ENCODE peak calls at places on chromosomes 12 and 14, in five cellular contexts. One of them, this sample, is unnamed.

GRCh38 chr14:59107819-59108218 is 80.6 kb upstream of the DAAM1 start:
- DNase-seq in GM23338: no peak
- DNase-seq in PC-3: no peak
- DNase-seq in tibial artery: no peak
- DNase-seq in cardiac muscle cell: no peak
- DNase-seq in this sample: no peak

GRCh38 chr12:65594373-65594772 is 229.9 kb upstream of the HMGA2 start:
- DNase-seq in GM23338: peak; percentile 51
- DNase-seq in PC-3: no peak
- DNase-seq in tibial artery: no peak
- DNase-seq in cardiac muscle cell: no peak
- DNase-seq in this sample: no peak

GRCh38 chr12:51871126-51871525 is 16.8 kb upstream of the ANKRD33 start:
- DNase-seq in GM23338: no peak
- DNase-seq in PC-3: no peak
- DNase-seq in tibial artery: no peak
- DNase-seq in cardiac muscle cell: no peak
- DNase-seq in this sample: no peak

GRCh38 chr12:645563-646071 is 17.6 kb downstream of the NINJ2 start:
- DNase-seq in GM23338: no peak
- DNase-seq in PC-3: peak; percentile 46
- DNase-seq in tibial artery: peak; percentile 82
- DNase-seq in cardiac muscle cell: peak; percentile 26
- DNase-seq in this sample: no peak

GRCh38 chr14:103878180-103878579 is 30.8 kb upstream of the PPP1R13B start:
- DNase-seq in GM23338: no peak
- DNase-seq in PC-3: no peak
- DNase-seq in tibial artery: no peak
- DNase-seq in cardiac muscle cell: no peak
- DNase-seq in this sample: no peak

GRCh38 chr14:95233702-95234241 is 76.4 kb upstream of the DICER1 start:
- DNase-seq in GM23338: no peak
- DNase-seq in PC-3: no peak
- DNase-seq in tibial artery: no peak
- DNase-seq in cardiac muscle cell: no peak
- DNase-seq in this sample: peak; percentile 69

GRCh38 chr14:95547626-95548327 is 12.9 kb downstream of the GLRX5 start:
- DNase-seq in GM23338: peak; percentile 41
- DNase-seq in PC-3: peak; percentile 67
- DNase-seq in tibial artery: no peak
- DNase-seq in cardiac muscle cell: no peak
- DNase-seq in this sample: no peak

GRCh38 chr12:26226629-26227375 is 31.4 kb downstream of the SSPN start:
- DNase-seq in GM23338: peak; percentile 84
- DNase-seq in PC-3: peak; percentile 41
- DNase-seq in tibial artery: peak; percentile 66
- DNase-seq in cardiac muscle cell: peak; percentile 55
- DNase-seq in this sample: peak; percentile 65

GRCh38 chr14:24171422-24172260 is at the start of gene REC8:
- DNase-seq in GM23338: peak; percentile 100
- DNase-seq in PC-3: no peak
- DNase-seq in tibial artery: peak; percentile 81
- DNase-seq in cardiac muscle cell: peak; percentile 91
- DNase-seq in this sample: peak; percentile 80

GRCh38 chr14:82655770-82656169 is 1122.1 kb upstream of the SEL1L start:
- DNase-seq in GM23338: no peak
- DNase-seq in PC-3: no peak
- DNase-seq in tibial artery: no peak
- DNase-seq in cardiac muscle cell: no peak
- DNase-seq in this sample: no peak

GRCh38 chr12:31928246-31929139 is 30.7 kb upstream of the RESF1 start:
- DNase-seq in GM23338: no peak
- DNase-seq in PC-3: no peak
- DNase-seq in tibial artery: no peak
- DNase-seq in cardiac muscle cell: no peak
- DNase-seq in this sample: no peak

GRCh38 chr12:79547044-79547734 is 143.6 kb downstream of the PAWR start:
- DNase-seq in GM23338: peak; percentile 98
- DNase-seq in PC-3: peak; percentile 98
- DNase-seq in tibial artery: no peak
- DNase-seq in cardiac muscle cell: peak; percentile 46
- DNase-seq in this sample: no peak

GRCh38 chr14:102848830-102849521 is 71.7 kb downstream of the TRAF3 start:
- DNase-seq in GM23338: no peak
- DNase-seq in PC-3: no peak
- DNase-seq in tibial artery: no peak
- DNase-seq in cardiac muscle cell: no peak
- DNase-seq in this sample: peak; percentile 34

GRCh38 chr12:65025070-65025469 is 96.0 kb downstream of the WIF1 start:
- DNase-seq in GM23338: no peak
- DNase-seq in PC-3: no peak
- DNase-seq in tibial artery: no peak
- DNase-seq in cardiac muscle cell: no peak
- DNase-seq in this sample: no peak

GRCh38 chr14:93031505-93032300 is 84.0 kb downstream of the ITPK1 start:
- DNase-seq in GM23338: no peak
- DNase-seq in PC-3: no peak
- DNase-seq in tibial artery: no peak
- DNase-seq in cardiac muscle cell: no peak
- DNase-seq in this sample: no peak

GRCh38 chr12:126976574-126976973 is 1290.4 kb upstream of the TMEM132C start:
- DNase-seq in GM23338: no peak
- DNase-seq in PC-3: no peak
- DNase-seq in tibial artery: no peak
- DNase-seq in cardiac muscle cell: no peak
- DNase-seq in this sample: no peak

GRCh38 chr14:102474934-102475333 is 34.6 kb downstream of the ANKRD9 start:
- DNase-seq in GM23338: no peak
- DNase-seq in PC-3: no peak
- DNase-seq in tibial artery: no peak
- DNase-seq in cardiac muscle cell: no peak
- DNase-seq in this sample: peak; percentile 89

GRCh38 chr12:52005903-52006703 is 643 bp upstream of the TAMALIN start:
- DNase-seq in GM23338: peak; percentile 73
- DNase-seq in PC-3: no peak
- DNase-seq in tibial artery: peak; percentile 85
- DNase-seq in cardiac muscle cell: peak; percentile 21
- DNase-seq in this sample: peak; percentile 65

GRCh38 chr12:102438047-102438822 is 42.1 kb downstream of the IGF1 start:
- DNase-seq in GM23338: no peak
- DNase-seq in PC-3: no peak
- DNase-seq in tibial artery: no peak
- DNase-seq in cardiac muscle cell: no peak
- DNase-seq in this sample: no peak

GRCh38 chr14:95070748-95071435 is 86.4 kb downstream of the DICER1 start:
- DNase-seq in GM23338: no peak
- DNase-seq in PC-3: no peak
- DNase-seq in tibial artery: no peak
- DNase-seq in cardiac muscle cell: no peak
- DNase-seq in this sample: no peak

GRCh38 chr14:68789798-68790655 is 2.8 kb downstream of the ZFP36L1 start:
- DNase-seq in GM23338: peak; percentile 18
- DNase-seq in PC-3: no peak
- DNase-seq in tibial artery: peak; percentile 73
- DNase-seq in cardiac muscle cell: no peak
- DNase-seq in this sample: peak; percentile 40

GRCh38 chr14:25042362-25043299 is 7.3 kb downstream of the STXBP6 start:
- DNase-seq in GM23338: peak; percentile 80
- DNase-seq in PC-3: peak; percentile 24
- DNase-seq in tibial artery: no peak
- DNase-seq in cardiac muscle cell: peak; percentile 38
- DNase-seq in this sample: peak; percentile 28

GRCh38 chr14:75162631-75163030 is 13.8 kb downstream of the TMED10 start:
- DNase-seq in GM23338: peak; percentile 46
- DNase-seq in PC-3: no peak
- DNase-seq in tibial artery: no peak
- DNase-seq in cardiac muscle cell: no peak
- DNase-seq in this sample: no peak

GRCh38 chr12:64946132-64946829 is 121.8 kb downstream of the TBC1D30 start:
- DNase-seq in GM23338: no peak
- DNase-seq in PC-3: no peak
- DNase-seq in tibial artery: no peak
- DNase-seq in cardiac muscle cell: peak; percentile 48
- DNase-seq in this sample: no peak

GRCh38 chr12:54360717-54361456 is 3.4 kb downstream of the GPR84 start:
- DNase-seq in GM23338: peak; percentile 97
- DNase-seq in PC-3: peak; percentile 86
- DNase-seq in tibial artery: peak; percentile 81
- DNase-seq in cardiac muscle cell: peak; percentile 92
- DNase-seq in this sample: peak; percentile 82

GRCh38 chr12:103470664-103471063 is 25.1 kb downstream of the C12orf42 start:
- DNase-seq in GM23338: no peak
- DNase-seq in PC-3: peak; percentile 45
- DNase-seq in tibial artery: no peak
- DNase-seq in cardiac muscle cell: no peak
- DNase-seq in this sample: no peak

GRCh38 chr14:91511014-91511466 is 930 bp upstream of the PPP4R3A start:
- DNase-seq in GM23338: peak; percentile 43
- DNase-seq in PC-3: peak; percentile 15
- DNase-seq in tibial artery: no peak
- DNase-seq in cardiac muscle cell: no peak
- DNase-seq in this sample: no peak

GRCh38 chr14:24954037-24954696 is 95.8 kb downstream of the STXBP6 start:
- DNase-seq in GM23338: no peak
- DNase-seq in PC-3: no peak
- DNase-seq in tibial artery: no peak
- DNase-seq in cardiac muscle cell: no peak
- DNase-seq in this sample: no peak

GRCh38 chr14:57089901-57090300 is 178.8 kb downstream of the EXOC5 start:
- DNase-seq in GM23338: no peak
- DNase-seq in PC-3: no peak
- DNase-seq in tibial artery: no peak
- DNase-seq in cardiac muscle cell: no peak
- DNase-seq in this sample: no peak

GRCh38 chr14:23577004-23577681 is 1.4 kb downstream of the JPH4 start:
- DNase-seq in GM23338: peak; percentile 71
- DNase-seq in PC-3: no peak
- DNase-seq in tibial artery: no peak
- DNase-seq in cardiac muscle cell: peak; percentile 52
- DNase-seq in this sample: no peak

DNA sequence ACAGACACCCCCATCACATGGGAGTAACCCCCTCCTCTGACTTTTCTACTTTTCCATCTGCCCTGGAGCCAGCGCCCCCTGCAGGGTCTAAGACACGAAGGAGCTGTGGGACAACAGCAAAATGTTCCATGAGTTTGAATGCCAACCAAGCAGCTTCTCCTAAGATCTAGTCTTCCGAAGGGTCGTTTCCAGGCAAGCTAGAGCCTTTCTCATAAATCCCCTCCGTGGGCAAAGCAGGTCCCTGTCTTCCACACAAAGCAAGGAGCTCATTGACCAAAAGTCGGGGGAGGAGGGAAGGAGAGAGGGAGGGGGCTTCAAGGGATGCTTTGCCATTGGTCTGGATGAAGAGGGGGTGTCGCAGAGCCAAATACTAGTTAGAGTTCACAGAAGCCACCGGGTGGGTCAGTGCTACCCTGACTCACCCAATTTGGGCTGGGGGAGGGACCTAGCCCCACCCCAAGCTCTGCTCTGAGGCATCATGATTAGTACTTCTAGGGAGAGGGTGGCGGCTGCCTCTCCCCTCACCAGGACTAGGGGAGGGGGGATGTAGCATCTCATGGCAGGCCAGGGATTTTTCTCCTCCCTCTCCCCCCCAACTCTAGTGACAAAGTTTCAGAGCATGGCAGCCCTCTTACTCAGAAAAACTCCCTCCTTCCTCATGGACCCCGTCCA is 1.6 kb downstream of the MSI1 start:
- DNase-seq in GM23338: peak; percentile 85
- DNase-seq in PC-3: no peak
- DNase-seq in tibial artery: no peak
- DNase-seq in cardiac muscle cell: peak; percentile 62
- DNase-seq in this sample: no peak
- H3K27me3 ChIP-seq in GM23338: peaks cover 47% of the 10 kb centered on the region
- H3K27me3 ChIP-seq in PC-3: peaks cover 45% of the 10 kb centered on the region
- H3K27me3 ChIP-seq in tibial artery: peaks cover 64% of the 10 kb centered on the region
- H3K27me3 ChIP-seq in cardiac muscle cell: no peaks in the 10 kb centered on the region
- H3K27me3 ChIP-seq in this sample: peaks cover 34% of the 10 kb centered on the region

DNA sequence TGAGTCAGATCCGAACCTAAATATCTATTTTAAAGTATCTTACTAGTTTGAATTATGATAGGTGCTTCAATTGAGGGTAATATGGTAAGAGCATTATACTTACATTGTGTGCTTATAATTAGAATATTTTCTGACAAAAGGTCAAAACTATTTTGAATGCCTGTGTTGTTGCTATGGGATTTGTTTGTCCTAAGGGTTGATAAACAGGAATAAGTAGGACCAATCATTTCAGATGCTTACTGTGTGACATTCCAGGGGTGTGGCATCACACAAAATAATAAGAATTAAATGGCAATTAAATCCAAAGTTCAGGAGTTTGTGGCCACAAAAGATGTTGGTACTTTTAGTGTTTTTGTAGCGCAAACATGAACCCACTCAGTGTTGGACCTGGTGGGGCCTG is 256.2 kb upstream of the DDHD1 start:
- DNase-seq in GM23338: no peak
- DNase-seq in PC-3: no peak
- DNase-seq in tibial artery: no peak
- DNase-seq in cardiac muscle cell: no peak
- DNase-seq in this sample: no peak
- H3K4me1 ChIP-seq in GM23338: no peaks in the 10 kb centered on the region
- H3K4me1 ChIP-seq in PC-3: no peaks in the 10 kb centered on the region
- H3K4me1 ChIP-seq in tibial artery: no peaks in the 10 kb centered on the region
- H3K4me1 ChIP-seq in cardiac muscle cell: no peaks in the 10 kb centered on the region
- H3K4me1 ChIP-seq in this sample: peaks cover 4% of the 10 kb centered on the region

DNA sequence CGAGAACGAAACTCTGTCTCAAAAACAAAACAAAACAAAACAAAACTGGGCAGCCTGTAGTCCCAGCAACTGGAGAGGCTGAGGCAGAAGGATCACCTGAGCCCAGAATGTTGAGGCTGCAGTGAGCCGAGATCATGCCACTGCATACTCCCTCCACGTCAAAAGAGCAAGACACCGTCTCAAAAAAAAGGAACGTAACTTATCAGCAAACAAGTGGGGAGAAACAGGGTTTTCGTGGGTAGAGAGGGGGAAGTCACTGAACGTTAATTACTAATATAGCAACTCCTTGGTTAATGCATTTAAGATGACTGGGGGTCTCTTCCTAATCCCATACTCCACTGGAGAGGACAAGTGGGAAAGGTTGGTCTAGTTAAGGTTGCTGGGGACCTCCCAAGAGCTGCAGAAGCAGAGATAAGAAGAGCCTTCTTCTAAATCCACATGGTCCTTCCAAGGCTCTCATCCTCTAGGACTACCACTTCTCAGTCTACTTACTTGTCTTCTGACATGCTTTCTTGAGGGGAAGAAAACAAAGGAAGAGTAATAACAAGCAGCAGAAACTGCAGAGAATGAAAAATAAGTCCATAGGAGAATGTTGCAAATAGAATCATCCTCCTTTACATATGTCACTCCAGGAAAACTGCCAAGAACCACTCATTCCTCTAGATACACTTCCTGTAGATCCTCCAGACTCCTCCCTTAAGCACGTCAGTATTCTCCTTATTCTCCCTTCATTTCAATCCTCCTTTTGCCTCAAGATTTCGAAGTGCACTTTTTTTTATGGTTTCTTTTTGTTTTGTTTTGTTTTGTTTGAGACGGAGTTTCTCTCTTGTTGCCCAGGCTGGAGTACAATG is 5.8 kb downstream of the NUMB start:
- DNase-seq in GM23338: no peak
- DNase-seq in PC-3: peak; percentile 95
- DNase-seq in tibial artery: no peak
- DNase-seq in cardiac muscle cell: no peak
- DNase-seq in this sample: no peak
- H3K27me3 ChIP-seq in GM23338: no peaks in the 10 kb centered on the region
- H3K27me3 ChIP-seq in PC-3: no peaks in the 10 kb centered on the region
- H3K27me3 ChIP-seq in tibial artery: no peaks in the 10 kb centered on the region
- H3K27me3 ChIP-seq in cardiac muscle cell: no peaks in the 10 kb centered on the region
- H3K27me3 ChIP-seq in this sample: no peaks in the 10 kb centered on the region

GRCh38 chr14:61643546-61643945 is 51.8 kb upstream of the HIF1A start:
- DNase-seq in GM23338: no peak
- DNase-seq in PC-3: no peak
- DNase-seq in tibial artery: no peak
- DNase-seq in cardiac muscle cell: no peak
- DNase-seq in this sample: no peak
- H3K4me1 ChIP-seq in GM23338: no peaks in the 10 kb centered on the region
- H3K4me1 ChIP-seq in PC-3: peaks cover 56% of the 10 kb centered on the region
- H3K4me1 ChIP-seq in tibial artery: no peaks in the 10 kb centered on the region
- H3K4me1 ChIP-seq in cardiac muscle cell: peaks cover 14% of the 10 kb centered on the region
- H3K4me1 ChIP-seq in this sample: peaks cover 6% of the 10 kb centered on the region